ENCODE peak calls at places on chromosome 2, in four cellular contexts. K is SK-N-SH, E is endothelial cell of umbilical vein, G is astrocyte. T is an unnamed sample.

GRCh38 chr2:201471732-201472395 is 20.3 kb downstream of the STRADB start:
- DNase-seq in K (no peak), E (no peak), G (peak; percentile 44), T (no peak)

GRCh38 chr2:176114120-176114929 is 2.3 kb upstream of the HOXD10 start:
- DNase-seq in K (no peak), E (no peak), G (no peak), T (no peak)

GRCh38 chr2:235601960-235602704 is 108.3 kb downstream of the AGAP1 start:
- DNase-seq in K (no peak), E (no peak), G (no peak), T (no peak)

GRCh38 chr2:237613679-237614078 is 13.7 kb upstream of the LRRFIP1 start:
- DNase-seq in K (no peak), E (no peak), G (no peak), T (no peak)

GRCh38 chr2:30679416-30680088 is 127.7 kb downstream of the CAPN13 start:
- DNase-seq in K (peak; percentile 45), E (no peak), G (peak; percentile 66), T (no peak)

GRCh38 chr2:83365476-83365875 is 1093.6 kb downstream of the SUCLG1 start:
- DNase-seq in K (no peak), E (no peak), G (no peak), T (no peak)

GRCh38 chr2:217943379-217944321 is 59.1 kb downstream of the TNS1 start:
- DNase-seq in K (peak; percentile 96), E (peak; percentile 57), G (peak; percentile 50), T (peak; percentile 65)

GRCh38 chr2:219722276-219722883 is 95.0 kb downstream of the SLC4A3 start:
- DNase-seq in K (no peak), E (no peak), G (no peak), T (no peak)

GRCh38 chr2:154912215-154912614 is 213.7 kb downstream of the KCNJ3 start:
- DNase-seq in K (no peak), E (no peak), G (no peak), T (peak; percentile 26)

GRCh38 chr2:85588218-85589044 is 4.2 kb downstream of the VAMP5 start:
- DNase-seq in K (no peak), E (no peak), G (no peak), T (no peak)

GRCh38 chr2:26243643-26244478 is 571 bp downstream of the HADHA start:
- DNase-seq in K (peak; percentile 47), E (peak; percentile 67), G (peak; percentile 23), T (no peak)

GRCh38 chr2:230666885-230667712 is 45.5 kb upstream of the CAB39 start:
- DNase-seq in K (peak; percentile 55), E (no peak), G (peak; percentile 56), T (no peak)

GRCh38 chr2:174596994-174597346 is 634 bp downstream of the WIPF1 start:
- DNase-seq in K (no peak), E (no peak), G (no peak), T (no peak)

GRCh38 chr2:112547333-112547732 is 5.1 kb downstream of the POLR1B start:
- DNase-seq in K (no peak), E (no peak), G (peak; percentile 37), T (no peak)

GRCh38 chr2:230640540-230641011 is 72.1 kb upstream of the CAB39 start:
- DNase-seq in K (no peak), E (no peak), G (no peak), T (no peak)

GRCh38 chr2:85988914-85989270 is 100.1 kb upstream of the ST3GAL5 start:
- DNase-seq in K (no peak), E (no peak), G (no peak), T (peak; percentile 15)

GRCh38 chr2:173941567-173941966 is 23.6 kb downstream of the SP3 start:
- DNase-seq in K (no peak), E (no peak), G (no peak), T (no peak)

GRCh38 chr2:177343773-177344172 is 48.8 kb upstream of the AGPS start:
- DNase-seq in K (no peak), E (no peak), G (no peak), T (no peak)

GRCh38 chr2:48531141-48531648 is 1.2 kb downstream of the STON1 start:
- DNase-seq in K (peak; percentile 66), E (peak; percentile 73), G (peak; percentile 85), T (peak; percentile 33)

GRCh38 chr2:67503066-67503795 is 106.1 kb downstream of the ETAA1 start:
- DNase-seq in K (no peak), E (peak; percentile 90), G (peak; percentile 88), T (no peak)

GRCh38 chr2:26396734-26397298 is 4.9 kb upstream of the DRC1 start:
- DNase-seq in K (no peak), E (no peak), G (no peak), T (no peak)

GRCh38 chr2:168632733-168633132 is 169.7 kb upstream of the NOSTRIN start:
- DNase-seq in K (peak; percentile 43), E (peak; percentile 85), G (peak; percentile 31), T (no peak)

GRCh38 chr2:179234658-179235240 is 29.9 kb downstream of the SESTD1 start:
- DNase-seq in K (no peak), E (no peak), G (no peak), T (no peak)

GRCh38 chr2:213119061-213119809 is 32.2 kb downstream of the IKZF2 start:
- DNase-seq in K (no peak), E (no peak), G (peak; percentile 86), T (no peak)

GRCh38 chr2:238267341-238267710 is 21.1 kb downstream of the PER2 start:
- DNase-seq in K (no peak), E (no peak), G (no peak), T (no peak)

GRCh38 chr2:127541849-127542630 is 6.6 kb downstream of the MYO7B start:
- DNase-seq in K (no peak), E (no peak), G (no peak), T (no peak)

GRCh38 chr2:219279916-219280516 is 850 bp downstream of the DNAJB2 start:
- DNase-seq in K (no peak), E (no peak), G (no peak), T (no peak)

DNA sequence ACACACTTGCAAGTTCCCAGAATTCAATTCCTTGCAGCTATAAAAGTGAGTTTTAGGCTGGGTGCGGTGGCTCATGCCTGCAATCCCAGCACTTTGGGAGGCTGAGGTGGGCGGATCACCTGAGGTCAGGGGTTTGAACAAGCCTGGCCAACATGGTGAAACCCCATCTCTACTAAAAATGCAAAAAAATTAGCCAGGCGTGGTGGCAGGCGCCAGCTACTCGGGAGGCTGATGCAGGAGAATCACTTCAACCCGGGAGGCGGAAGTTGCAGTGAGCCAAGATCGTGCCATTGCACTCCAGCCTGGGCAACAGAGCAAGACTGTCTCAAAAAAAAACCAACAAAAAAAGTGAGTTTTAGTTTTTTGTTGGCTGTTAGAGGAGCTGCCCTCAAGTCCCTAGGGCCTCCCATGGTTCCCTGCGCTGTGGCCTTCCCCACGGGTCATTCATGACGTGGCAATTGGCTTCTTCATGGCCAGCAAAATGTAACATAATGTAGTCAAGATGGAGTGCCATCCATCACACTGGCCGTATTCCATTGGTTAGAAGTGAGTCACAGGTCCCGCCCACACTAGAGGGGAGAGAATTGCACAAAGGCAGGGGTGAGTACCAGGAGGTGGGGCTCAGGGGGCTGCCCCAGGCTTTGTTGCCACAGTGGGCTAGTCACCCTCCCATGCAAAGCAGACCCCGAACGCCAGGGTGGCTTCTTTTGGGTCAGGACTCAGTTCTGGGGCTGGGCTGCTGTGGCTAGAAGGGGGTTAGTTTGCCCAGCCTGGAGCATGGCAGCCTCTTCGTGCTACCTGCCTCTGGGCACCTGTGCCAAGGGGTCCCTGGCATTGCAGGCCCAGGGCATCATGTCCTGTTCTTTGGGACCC is 37.7 kb upstream of the INHBB start:
- DNase-seq in K (no peak), E (no peak), G (no peak), T (no peak)
- H3K4me1 ChIP-seq in K (peaks cover 4% of the 10 kb centered on the region), E (peaks cover 6% of the 10 kb centered on the region), G (peaks cover 5% of the 10 kb centered on the region), T (no peaks in the 10 kb centered on the region)

DNA sequence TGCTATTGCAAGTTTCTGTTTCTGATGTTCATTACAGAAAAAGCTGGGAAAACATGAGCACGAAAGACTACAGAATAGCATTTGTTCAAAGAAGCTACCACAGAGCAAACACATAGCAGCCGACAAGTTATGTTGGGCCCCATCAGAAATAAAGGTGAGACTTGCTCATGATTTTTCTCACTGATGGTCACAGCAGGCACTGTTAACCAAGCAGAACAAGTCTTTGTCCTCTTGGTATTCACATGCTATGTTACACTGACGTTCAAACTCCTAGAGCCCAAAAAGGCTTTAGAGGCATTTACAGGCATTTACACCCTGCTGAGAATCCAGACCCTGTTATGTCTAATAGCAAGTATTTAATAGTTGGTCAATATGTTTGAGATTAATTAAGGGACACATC is 235.0 kb upstream of the HNMT start:
- DNase-seq in K (no peak), E (no peak), G (no peak), T (no peak)
- H3K9ac ChIP-seq in K (no peak overlapping the region), E (no peak overlapping the region), G (no peak overlapping the region), T (no peak overlapping the region)

GRCh38 chr2:11103984-11104793 is 51.1 kb upstream of the SLC66A3 start:
- DNase-seq in K (no peak), E (no peak), G (no peak), T (no peak)

GRCh38 chr2:11100976-11101375 is 54.3 kb upstream of the SLC66A3 start:
- DNase-seq in K (no peak), E (no peak), G (no peak), T (no peak)

GRCh38 chr2:11101430-11101829 is 53.8 kb upstream of the SLC66A3 start:
- DNase-seq in K (no peak), E (no peak), G (no peak), T (no peak)

GRCh38 chr2:11102956-11103860 is 52.1 kb upstream of the SLC66A3 start:
- DNase-seq in K (no peak), E (no peak), G (no peak), T (no peak)

GRCh38 chr2:11102466-11102865 is 52.8 kb upstream of the SLC66A3 start:
- DNase-seq in K (no peak), E (no peak), G (no peak), T (no peak)
- H3K4me1 ChIP-seq in K (no peaks in the 10 kb centered on the region), E (no peaks in the 10 kb centered on the region), G (peaks cover under 1% of the 10 kb centered on the region), T (no peaks in the 10 kb centered on the region)

GRCh38 chr2:205868773-205869333 is 186.6 kb downstream of the NRP2 start:
- DNase-seq in K (no peak), E (no peak), G (peak; percentile 86), T (no peak)
- H3K9ac ChIP-seq in K (no peak overlapping the region), E (no peak overlapping the region), G (no peak overlapping the region), T (no peak overlapping the region)